ENCODE peak calls at places on chromosomes 11 and 22, in nine cellular contexts. P is HCT116, A is suprapubic skin, N is prostate gland, F is esophagus muscularis mucosa, Y is vagina, R is breast epithelium, E is sigmoid colon, L is HepG2. C is an unnamed sample.

GRCh38 chr11:8779732-8780131 is 97.1 kb downstream of the RPL27A start:
- DNase-seq in F (no peak), Y (no peak), N (no peak), A (no peak), R (no peak), P (no peak), L (no peak), E (no peak), C (no peak)

GRCh38 chr11:119687220-119688046 is 41.6 kb downstream of the NECTIN1 start:
- DNase-seq in P (no peak), L (no peak), R (no peak), N (no peak), Y (no peak), F (no peak), A (no peak), E (no peak), C (no peak)

GRCh38 chr11:15213471-15214231 is 98.9 kb downstream of the INSC start:
- DNase-seq in R (no peak), N (no peak), P (no peak), E (no peak), A (no peak), F (no peak), Y (no peak), L (peak), C (no peak)

GRCh38 chr22:40324468-40325305 is 21.6 kb upstream of the ADSL start:
- DNase-seq in P (no peak), R (no peak), E (no peak), Y (no peak), N (no peak), F (no peak), L (no peak), A (no peak), C (no peak)

GRCh38 chr11:36449566-36450390 is 60.3 kb downstream of the TRAF6 start:
- DNase-seq in E (no peak), A (no peak), N (no peak), R (no peak), F (no peak), L (no peak), Y (no peak), P (no peak), C (no peak)

GRCh38 chr11:60955566-60955965 is 3.6 kb upstream of the SLC15A3 start:
- DNase-seq in Y (no peak), E (no peak), R (no peak), P (no peak), N (no peak), A (peak), F (no peak), L (no peak), C (no peak)

GRCh38 chr11:3807856-3808845 is at the start of gene PGAP2:
- DNase-seq in R (peak), N (peak), A (peak), Y (no peak), F (no peak), E (peak), L (peak), P (peak), C (peak)

GRCh38 chr11:72624496-72625201 is 49.6 kb downstream of the PDE2A start:
- DNase-seq in P (no peak), N (no peak), E (peak), F (no peak), Y (no peak), A (peak), L (no peak), R (no peak), C (no peak)

GRCh38 chr11:128765571-128766530 is 72.0 kb downstream of the FLI1 start:
- DNase-seq in F (no peak), Y (no peak), E (no peak), N (no peak), P (no peak), R (no peak), L (no peak), A (no peak), C (no peak)

GRCh38 chr11:57650739-57651090 is 1.0 kb upstream of the YPEL4 start:
- DNase-seq in A (no peak), Y (no peak), P (no peak), N (no peak), R (no peak), F (no peak), E (no peak), L (no peak), C (no peak)

GRCh38 chr11:57647960-57648776 is 1.5 kb downstream of the YPEL4 start:
- DNase-seq in A (no peak), N (no peak), P (no peak), E (no peak), L (no peak), Y (no peak), F (no peak), R (no peak), C (no peak)

GRCh38 chr11:57649826-57650738 is at the start of gene YPEL4:
- DNase-seq in P (no peak), Y (no peak), L (no peak), N (no peak), E (peak), A (peak), R (no peak), F (peak), C (no peak)

GRCh38 chr11:57647368-57647767 is 2.3 kb downstream of the YPEL4 start:
- DNase-seq in A (no peak), F (no peak), N (no peak), Y (no peak), L (no peak), P (no peak), E (no peak), R (no peak), C (no peak)

GRCh38 chr11:57648791-57649735 is 649 bp downstream of the YPEL4 start:
- DNase-seq in A (no peak), N (no peak), Y (no peak), R (no peak), P (no peak), F (no peak), L (no peak), E (peak), C (no peak)
- TF ChIP-seq POLR2AphosphoS5 in A (no peak), N (no peak), Y (peak), R (no peak), P (no peak), F (no peak), L (no peak), E (no peak), C (no peak)

DNA sequence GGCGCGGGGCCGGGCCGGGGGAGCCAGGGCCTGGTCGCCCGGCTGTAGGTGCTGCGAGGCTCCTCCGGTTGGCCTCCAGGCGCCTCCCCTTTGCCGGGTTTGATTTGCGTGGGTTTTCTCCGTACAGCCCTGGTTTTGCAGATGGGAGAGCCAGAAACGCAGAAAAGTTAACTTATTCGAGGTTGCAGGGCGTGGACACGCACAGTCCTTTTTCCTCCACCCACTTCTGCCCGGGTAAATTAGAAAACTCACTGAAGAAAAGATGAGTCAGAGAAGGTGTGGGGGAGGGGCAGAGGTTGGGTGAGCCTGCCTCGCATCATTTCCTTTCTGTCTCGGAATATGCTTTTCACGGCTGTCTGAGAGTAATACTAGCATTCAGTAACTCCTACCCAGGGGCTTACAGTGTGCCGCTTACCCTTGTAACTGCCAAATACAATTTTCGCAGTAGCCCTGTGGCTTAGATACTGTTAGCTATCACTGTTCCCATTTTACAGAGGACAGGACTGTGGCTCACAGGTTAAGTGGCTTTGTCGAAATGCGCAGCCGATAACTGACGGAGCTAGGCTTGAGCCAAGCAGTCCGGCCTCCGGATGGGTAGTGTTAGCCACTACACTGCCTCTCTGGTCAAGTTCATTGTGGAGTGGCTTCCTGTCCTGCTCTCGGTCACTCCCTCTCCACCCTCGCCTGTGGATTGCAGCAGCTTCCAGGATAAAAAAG is 811 bp downstream of the FADD start:
- DNase-seq in F (no peak), E (peak), Y (no peak), L (peak), N (peak), R (no peak), P (peak), A (peak), C (peak)
- TF ChIP-seq POLR2A in F (no peak), E (no peak), Y (no peak), L (no peak), N (peak), R (no peak), P (no peak), A (no peak), C (no peak)

GRCh38 chr11:68673991-68674390 is 10.4 kb upstream of the GAL start:
- DNase-seq in E (no peak), A (no peak), P (no peak), L (no peak), N (no peak), F (no peak), Y (no peak), R (no peak), C (no peak)

GRCh38 chr11:68680541-68681231 is 3.7 kb upstream of the GAL start:
- DNase-seq in P (no peak), Y (no peak), E (peak), F (no peak), L (no peak), R (no peak), N (no peak), A (no peak), C (no peak)

GRCh38 chr11:68674461-68674860 is 9.9 kb upstream of the GAL start:
- DNase-seq in L (no peak), Y (no peak), A (no peak), R (no peak), E (no peak), F (no peak), N (no peak), P (no peak), C (no peak)

GRCh38 chr11:68678031-68678441 is 6.3 kb upstream of the GAL start:
- DNase-seq in R (no peak), L (no peak), F (no peak), Y (no peak), P (no peak), N (no peak), A (no peak), E (peak), C (no peak)

DNA sequence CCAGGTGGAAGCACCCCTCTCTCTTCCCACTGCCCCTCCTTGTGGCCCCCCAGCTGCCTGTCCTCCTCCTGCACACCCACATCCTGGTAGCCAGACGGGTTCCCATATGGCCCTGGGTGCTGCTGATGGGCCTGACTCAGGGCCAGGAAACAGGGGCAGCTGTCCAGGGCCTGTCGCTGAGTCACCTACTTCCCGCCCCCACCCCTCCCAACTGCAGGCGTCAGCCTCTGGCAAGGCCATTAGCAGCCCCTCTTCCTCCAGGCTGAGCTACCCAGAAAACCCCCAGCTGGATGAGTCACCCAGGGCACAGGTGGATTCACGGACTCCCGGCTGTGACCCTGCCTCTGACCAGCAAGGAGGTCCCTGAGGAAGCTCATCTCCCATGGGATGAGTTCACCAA is 6.9 kb upstream of the GAL start:
- DNase-seq in P (peak), A (no peak), N (no peak), L (peak), R (peak), E (peak), Y (no peak), F (no peak), C (no peak)
- TF ChIP-seq POLR2AphosphoS5 in P (peak), A (no peak), N (no peak), L (no peak), R (no peak), E (no peak), Y (no peak), F (no peak), C (no peak)

GRCh38 chr22:42268852-42269406 is 1.5 kb downstream of the TCF20 start:
- DNase-seq in N (no peak), E (no peak), Y (no peak), R (no peak), A (no peak), F (no peak), L (no peak), P (no peak), C (no peak)

GRCh38 chr22:42270512-42271190 is at the start of gene TCF20:
- DNase-seq in P (peak), E (peak), F (no peak), R (peak), N (peak), A (peak), Y (no peak), L (peak), C (peak)

GRCh38 chr22:42271191-42271813 is 849 bp upstream of the TCF20 start:
- DNase-seq in P (no peak), Y (no peak), E (no peak), A (no peak), N (no peak), F (no peak), L (no peak), R (no peak), C (no peak)

GRCh38 chr22:42270178-42270511 is 308 bp downstream of the TCF20 start:
- DNase-seq in A (no peak), N (no peak), F (no peak), Y (no peak), L (no peak), R (no peak), E (no peak), P (peak), C (no peak)

DNA sequence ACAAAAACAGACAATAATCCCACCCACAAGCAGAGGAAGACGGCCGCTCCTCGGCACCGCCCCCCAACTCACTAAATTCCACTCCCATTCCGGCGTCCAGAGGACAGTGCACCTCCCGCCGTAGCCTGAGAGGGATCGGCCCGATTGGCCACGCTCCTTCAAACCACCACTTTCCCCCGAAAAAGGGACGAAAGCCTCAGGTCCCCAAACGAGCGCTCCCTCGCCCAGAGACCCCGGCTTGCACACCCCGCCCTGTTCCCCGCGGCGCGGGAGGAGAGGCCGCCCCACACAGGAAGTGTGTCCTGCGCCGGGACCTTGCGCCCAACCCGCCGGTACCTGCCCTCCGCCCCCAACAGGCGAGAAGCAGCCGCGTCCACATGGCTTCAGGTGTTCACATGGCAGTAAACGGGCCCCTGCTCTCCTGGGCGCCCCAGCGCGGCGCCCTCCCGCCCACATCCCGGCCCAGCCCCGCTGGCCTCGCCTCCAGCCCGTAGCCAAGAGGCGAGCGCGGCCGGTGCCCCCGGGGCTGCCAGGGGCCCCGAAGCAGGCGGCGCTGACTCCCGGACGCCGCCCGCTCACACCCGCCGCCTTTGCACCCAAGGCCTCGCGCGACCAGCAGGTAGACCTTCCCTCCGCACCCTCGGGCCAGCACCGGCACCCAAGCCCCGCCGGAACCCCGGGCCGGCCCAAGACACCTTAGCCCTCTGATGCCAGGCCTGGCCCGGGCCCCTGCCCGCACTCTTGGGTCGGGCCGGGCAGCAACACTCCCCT is 861 bp downstream of the TCF20 start:
- DNase-seq in E (peak), A (peak), N (peak), P (peak), F (no peak), Y (no peak), L (peak), R (peak), C (peak)
- TF ChIP-seq POLR2A in E (no peak), A (no peak), N (peak), P (no peak), F (no peak), Y (no peak), L (peak), R (no peak), C (no peak)

C was measured in GM12891.